ENCODE peak calls at places on chromosomes 2 and 18, in five cellular contexts. One of them, this sample, is unnamed.

GRCh38 chr2:192029089-192029488 is 165.6 kb downstream of the TMEFF2 start:
- DNase-seq in GM12864: peak; percentile 19
- DNase-seq in AG10803: no peak
- DNase-seq in GM13977: no peak
- DNase-seq in upper lobe of right lung: no peak
- DNase-seq in this sample: peak; percentile 35

GRCh38 chr2:164794432-164795231 is 47.0 kb downstream of the COBLL1 start:
- DNase-seq in GM12864: no peak
- DNase-seq in GM13977: no peak
- DNase-seq in AG10803: no peak
- DNase-seq in upper lobe of right lung: no peak
- DNase-seq in this sample: no peak

GRCh38 chr2:42102606-42103450 is 55.0 kb downstream of the PKDCC start:
- DNase-seq in GM12864: no peak
- DNase-seq in upper lobe of right lung: peak; percentile 87
- DNase-seq in GM13977: peak; percentile 56
- DNase-seq in AG10803: peak; percentile 41
- DNase-seq in this sample: peak; percentile 58

GRCh38 chr2:6452702-6453481 is 412.8 kb downstream of the CMPK2 start:
- DNase-seq in AG10803: no peak
- DNase-seq in GM12864: no peak
- DNase-seq in upper lobe of right lung: no peak
- DNase-seq in GM13977: no peak
- DNase-seq in this sample: peak; percentile 14

GRCh38 chr18:13451208-13451530 is 232.6 kb downstream of the LDLRAD4 start:
- DNase-seq in GM12864: no peak
- DNase-seq in upper lobe of right lung: no peak
- DNase-seq in AG10803: no peak
- DNase-seq in GM13977: no peak
- DNase-seq in this sample: no peak

GRCh38 chr2:232573821-232574435 is 23.4 kb downstream of the EIF4E2 start:
- DNase-seq in GM12864: no peak
- DNase-seq in upper lobe of right lung: no peak
- DNase-seq in AG10803: no peak
- DNase-seq in GM13977: no peak
- DNase-seq in this sample: no peak

GRCh38 chr2:233221378-233222063 is 30.0 kb upstream of the ATG16L1 start:
- DNase-seq in upper lobe of right lung: no peak
- DNase-seq in GM12864: no peak
- DNase-seq in AG10803: no peak
- DNase-seq in GM13977: no peak
- DNase-seq in this sample: peak; percentile 26

GRCh38 chr2:158214431-158214830 is 112.8 kb downstream of the UPP2 start:
- DNase-seq in GM13977: peak; percentile 18
- DNase-seq in upper lobe of right lung: no peak
- DNase-seq in GM12864: peak; percentile 19
- DNase-seq in AG10803: no peak
- DNase-seq in this sample: no peak

GRCh38 chr2:105600602-105600948 is 144.1 kb upstream of the NCK2 start:
- DNase-seq in GM13977: no peak
- DNase-seq in AG10803: no peak
- DNase-seq in GM12864: no peak
- DNase-seq in upper lobe of right lung: no peak
- DNase-seq in this sample: no peak

GRCh38 chr2:12607971-12608370 is 108.8 kb upstream of the TRIB2 start:
- DNase-seq in AG10803: peak; percentile 9
- DNase-seq in GM12864: no peak
- DNase-seq in GM13977: no peak
- DNase-seq in upper lobe of right lung: no peak
- DNase-seq in this sample: no peak

GRCh38 chr2:23924589-23925359 is 2.1 kb downstream of the ATAD2B start:
- DNase-seq in upper lobe of right lung: no peak
- DNase-seq in AG10803: no peak
- DNase-seq in GM13977: no peak
- DNase-seq in GM12864: no peak
- DNase-seq in this sample: no peak

GRCh38 chr2:96112501-96113366 is 3.6 kb downstream of the ADRA2B start:
- DNase-seq in upper lobe of right lung: peak; percentile 25
- DNase-seq in GM13977: no peak
- DNase-seq in AG10803: no peak
- DNase-seq in GM12864: no peak
- DNase-seq in this sample: no peak

GRCh38 chr2:158191076-158191566 is 89.4 kb downstream of the UPP2 start:
- DNase-seq in GM12864: peak; percentile 31
- DNase-seq in AG10803: no peak
- DNase-seq in GM13977: peak; percentile 33
- DNase-seq in upper lobe of right lung: no peak
- DNase-seq in this sample: no peak

GRCh38 chr2:231355802-231356473 is 39.6 kb upstream of the B3GNT7 start:
- DNase-seq in GM12864: no peak
- DNase-seq in GM13977: no peak
- DNase-seq in AG10803: no peak
- DNase-seq in upper lobe of right lung: no peak
- DNase-seq in this sample: peak; percentile 34

GRCh38 chr2:235268535-235268934 is 225.3 kb upstream of the AGAP1 start:
- DNase-seq in upper lobe of right lung: no peak
- DNase-seq in GM13977: no peak
- DNase-seq in AG10803: peak; percentile 80
- DNase-seq in GM12864: no peak
- DNase-seq in this sample: peak; percentile 67

GRCh38 chr2:4324531-4324930 is 621.2 kb downstream of the DCDC2C start:
- DNase-seq in upper lobe of right lung: no peak
- DNase-seq in AG10803: no peak
- DNase-seq in GM13977: no peak
- DNase-seq in GM12864: no peak
- DNase-seq in this sample: no peak

GRCh38 chr2:230872968-230873669 is 8.4 kb downstream of the ITM2C start:
- DNase-seq in GM12864: peak; percentile 91
- DNase-seq in GM13977: peak; percentile 86
- DNase-seq in AG10803: no peak
- DNase-seq in upper lobe of right lung: peak; percentile 46
- DNase-seq in this sample: no peak

GRCh38 chr2:239224249-239224605 is 176.6 kb downstream of the HDAC4 start:
- DNase-seq in upper lobe of right lung: no peak
- DNase-seq in AG10803: no peak
- DNase-seq in GM12864: no peak
- DNase-seq in GM13977: no peak
- DNase-seq in this sample: no peak

GRCh38 chr2:150889141-150889540 is 372.5 kb downstream of the RBM43 start:
- DNase-seq in AG10803: no peak
- DNase-seq in GM13977: no peak
- DNase-seq in GM12864: no peak
- DNase-seq in upper lobe of right lung: no peak
- DNase-seq in this sample: no peak

GRCh38 chr2:96556441-96557330 is 20.1 kb downstream of the ARID5A start:
- DNase-seq in GM12864: no peak
- DNase-seq in GM13977: peak; percentile 25
- DNase-seq in AG10803: peak; percentile 73
- DNase-seq in upper lobe of right lung: no peak
- DNase-seq in this sample: no peak

GRCh38 chr18:12424252-12424651 is 16.5 kb downstream of the PRELID3A start:
- DNase-seq in GM12864: no peak
- DNase-seq in upper lobe of right lung: no peak
- DNase-seq in GM13977: no peak
- DNase-seq in AG10803: no peak
- DNase-seq in this sample: no peak

GRCh38 chr2:6214471-6214870 is 522.3 kb downstream of the SOX11 start:
- DNase-seq in GM13977: no peak
- DNase-seq in GM12864: no peak
- DNase-seq in upper lobe of right lung: no peak
- DNase-seq in AG10803: no peak
- DNase-seq in this sample: no peak

GRCh38 chr2:98555681-98556080 is 52.6 kb downstream of the COA5 start:
- DNase-seq in GM12864: no peak
- DNase-seq in upper lobe of right lung: no peak
- DNase-seq in GM13977: no peak
- DNase-seq in AG10803: no peak
- DNase-seq in this sample: no peak

GRCh38 chr2:209425082-209426071 is 1.5 kb downstream of the MAP2 start:
- DNase-seq in GM13977: peak; percentile 54
- DNase-seq in GM12864: no peak
- DNase-seq in upper lobe of right lung: no peak
- DNase-seq in AG10803: peak; percentile 36
- DNase-seq in this sample: peak; percentile 36

GRCh38 chr2:53594586-53594918 is 173.1 kb upstream of the CHAC2 start:
- DNase-seq in upper lobe of right lung: no peak
- DNase-seq in GM13977: no peak
- DNase-seq in GM12864: no peak
- DNase-seq in AG10803: no peak
- DNase-seq in this sample: peak; percentile 25

GRCh38 chr2:36336321-36336720 is 19.3 kb upstream of the CRIM1 start:
- DNase-seq in GM12864: no peak
- DNase-seq in AG10803: no peak
- DNase-seq in GM13977: no peak
- DNase-seq in upper lobe of right lung: no peak
- DNase-seq in this sample: no peak

GRCh38 chr2:8986327-8986976 is 17.0 kb downstream of the MBOAT2 start:
- DNase-seq in GM13977: no peak
- DNase-seq in upper lobe of right lung: no peak
- DNase-seq in AG10803: no peak
- DNase-seq in GM12864: no peak
- DNase-seq in this sample: no peak

GRCh38 chr18:27017901-27018500 is 152.5 kb upstream of the AQP4 start:
- DNase-seq in upper lobe of right lung: no peak
- DNase-seq in GM12864: no peak
- DNase-seq in GM13977: peak; percentile 15
- DNase-seq in AG10803: no peak
- DNase-seq in this sample: no peak

GRCh38 chr2:62665446-62665845 is 40.1 kb upstream of the EHBP1 start:
- DNase-seq in upper lobe of right lung: no peak
- DNase-seq in GM12864: no peak
- DNase-seq in AG10803: peak; percentile 52
- DNase-seq in GM13977: no peak
- DNase-seq in this sample: no peak

GRCh38 chr2:158845869-158846268 is 50.8 kb downstream of the DAPL1 start:
- DNase-seq in upper lobe of right lung: no peak
- DNase-seq in AG10803: peak; percentile 38
- DNase-seq in GM12864: no peak
- DNase-seq in GM13977: no peak
- DNase-seq in this sample: peak; percentile 12

GRCh38 chr2:19349911-19350677 is 8.3 kb downstream of the OSR1 start:
- DNase-seq in GM12864: no peak
- DNase-seq in AG10803: no peak
- DNase-seq in upper lobe of right lung: peak; percentile 82
- DNase-seq in GM13977: peak; percentile 81
- DNase-seq in this sample: no peak

GRCh38 chr2:98452396-98453027 is 7.9 kb downstream of the INPP4A start:
- DNase-seq in GM13977: no peak
- DNase-seq in upper lobe of right lung: no peak
- DNase-seq in GM12864: no peak
- DNase-seq in AG10803: no peak
- DNase-seq in this sample: no peak

GRCh38 chr2:156778916-156779315 is 342.7 kb downstream of the GPD2 start:
- DNase-seq in GM13977: no peak
- DNase-seq in GM12864: no peak
- DNase-seq in AG10803: no peak
- DNase-seq in upper lobe of right lung: no peak
- DNase-seq in this sample: no peak

GRCh38 chr2:223957092-223957851 is at the start of gene MRPL44:
- DNase-seq in GM13977: peak; percentile 90
- DNase-seq in GM12864: peak; percentile 82
- DNase-seq in AG10803: peak; percentile 95
- DNase-seq in upper lobe of right lung: peak; percentile 98
- DNase-seq in this sample: peak; percentile 96
- TF ChIP-seq CTCF in GM13977: no peak
- TF ChIP-seq CTCF in GM12864: no peak
- TF ChIP-seq CTCF in AG10803: peak; percentile 0
- TF ChIP-seq CTCF in upper lobe of right lung: no peak
- TF ChIP-seq CTCF in this sample: no peak

DNA sequence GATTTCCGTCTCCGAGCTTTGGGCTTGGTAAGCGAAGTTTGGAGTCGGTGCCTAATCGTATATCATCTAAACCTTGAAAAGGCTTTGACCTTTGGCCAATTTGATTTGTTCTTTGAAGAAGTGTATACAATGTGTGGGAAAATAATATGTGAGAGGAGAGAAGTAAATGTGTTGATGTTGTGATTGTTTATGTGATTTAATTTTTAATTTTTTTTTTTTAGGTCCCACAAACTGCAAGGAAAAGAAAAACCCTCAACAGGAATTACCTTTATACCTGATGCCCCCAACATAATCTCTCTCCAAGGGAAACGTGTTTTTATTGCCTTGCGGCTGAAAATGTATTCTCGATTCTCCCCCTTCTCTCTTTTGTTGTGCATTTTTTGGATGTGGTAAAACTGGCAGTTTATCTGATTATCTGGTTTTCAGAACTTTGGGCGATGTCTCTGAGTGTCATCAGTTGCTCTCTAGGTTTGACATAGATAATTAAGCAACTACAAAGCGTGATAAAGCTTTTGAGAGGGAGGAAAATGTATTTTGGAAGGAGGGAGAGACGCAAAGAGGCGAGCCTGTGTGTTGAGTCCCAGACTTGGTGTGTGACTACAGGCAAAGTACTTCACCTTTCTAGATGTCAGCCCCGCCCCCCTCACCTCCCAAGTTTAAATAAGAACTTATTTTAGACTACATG is 941 bp upstream of the FBXO11 start:
- DNase-seq in GM13977: no peak
- DNase-seq in AG10803: peak; percentile 35
- DNase-seq in GM12864: no peak
- DNase-seq in upper lobe of right lung: no peak
- DNase-seq in this sample: peak; percentile 23
- TF ChIP-seq CTCF in GM13977: no peak
- TF ChIP-seq CTCF in AG10803: no peak
- TF ChIP-seq CTCF in GM12864: no peak
- TF ChIP-seq CTCF in upper lobe of right lung: no peak
- TF ChIP-seq CTCF in this sample: no peak

GRCh38 chr2:238120463-238121298 is 17.8 kb upstream of the KLHL30 start:
- DNase-seq in upper lobe of right lung: no peak
- DNase-seq in GM12864: no peak
- DNase-seq in AG10803: no peak
- DNase-seq in GM13977: no peak
- DNase-seq in this sample: no peak
- TF ChIP-seq CTCF in upper lobe of right lung: no peak
- TF ChIP-seq CTCF in GM12864: no peak
- TF ChIP-seq CTCF in AG10803: peak; percentile 13
- TF ChIP-seq CTCF in GM13977: peak; percentile 8
- TF ChIP-seq CTCF in this sample: no peak

GRCh38 chr2:143258126-143258892 is 129.1 kb downstream of the ARHGAP15 start:
- DNase-seq in GM13977: no peak
- DNase-seq in GM12864: no peak
- DNase-seq in upper lobe of right lung: no peak
- DNase-seq in AG10803: no peak
- DNase-seq in this sample: no peak

GRCh38 chr2:143259368-143259958 is 130.2 kb downstream of the ARHGAP15 start:
- DNase-seq in GM13977: peak; percentile 7
- DNase-seq in upper lobe of right lung: no peak
- DNase-seq in GM12864: peak; percentile 29
- DNase-seq in AG10803: peak; percentile 67
- DNase-seq in this sample: peak; percentile 66

GRCh38 chr2:143264851-143265250 is 135.6 kb downstream of the ARHGAP15 start:
- DNase-seq in GM12864: no peak
- DNase-seq in upper lobe of right lung: no peak
- DNase-seq in AG10803: peak; percentile 84
- DNase-seq in GM13977: no peak
- DNase-seq in this sample: peak; percentile 54

GRCh38 chr2:143261986-143262784 is 133.0 kb downstream of the ARHGAP15 start:
- DNase-seq in GM12864: peak; percentile 55
- DNase-seq in GM13977: no peak
- DNase-seq in AG10803: no peak
- DNase-seq in upper lobe of right lung: no peak
- DNase-seq in this sample: no peak

GRCh38 chr2:143263045-143263625 is 133.9 kb downstream of the ARHGAP15 start:
- DNase-seq in GM13977: no peak
- DNase-seq in GM12864: no peak
- DNase-seq in upper lobe of right lung: no peak
- DNase-seq in AG10803: no peak
- DNase-seq in this sample: no peak
- TF ChIP-seq CTCF in GM13977: no peak
- TF ChIP-seq CTCF in GM12864: peak; percentile 40
- TF ChIP-seq CTCF in upper lobe of right lung: no peak
- TF ChIP-seq CTCF in AG10803: peak; percentile 3
- TF ChIP-seq CTCF in this sample: peak; percentile 36